ENCODE peak calls at places on chromosomes 13 and 19, in nine cellular contexts. N is NCI-H2029 treated with DMSO at 0.1 percent for 48 hours; K is ELF-1; H is activated CD4-positive, alpha-beta memory T cell treated with anti-CD3 and anti-CD28 coated beads, Interleukin-2, amount 10 ng/mL, durations not matched to agents 7 days and 5 days; O is mucosa of gallbladder; T is heart right ventricle; X is hippocampal formation; F is activated T-helper 1 cell treated with Interleukin-2 at 50 U/mL for 16 hours; L is GM03348. J is an unnamed sample.

GRCh38 chr19:57675881-57676280 is 5.9 kb upstream of the ZNF551 start:
- DNase-seq in H (no peak), N (no peak), X (no peak), O (no peak), L (peak), T (no peak), F (no peak), K (no peak), J (peak)

GRCh38 chr19:44796701-44797115 is 12.2 kb upstream of the BCAM start:
- DNase-seq in X (no peak), F (no peak), O (peak), T (peak), H (peak), K (peak), N (peak), L (no peak), J (no peak)

GRCh38 chr13:26017196-26017921 is 34.5 kb downstream of the SHISA2 start:
- DNase-seq in T (no peak), H (no peak), F (no peak), X (peak), N (no peak), K (no peak), L (no peak), O (no peak), J (peak)

GRCh38 chr13:43835701-43836100 is 43.8 kb downstream of the CCDC122 start:
- DNase-seq in N (no peak), T (no peak), L (no peak), X (no peak), H (no peak), K (no peak), O (no peak), F (no peak), J (peak)

GRCh38 chr13:100825551-100825950 is 151.0 kb upstream of the TMTC4 start:
- DNase-seq in O (no peak), K (no peak), N (no peak), L (no peak), X (no peak), F (no peak), T (no peak), H (no peak), J (peak)

GRCh38 chr13:91623151-91623550 is 224.7 kb downstream of the GPC5 start:
- DNase-seq in X (no peak), O (no peak), K (no peak), H (no peak), N (no peak), T (no peak), F (no peak), L (no peak), J (no peak)

GRCh38 chr13:39505151-39505550 is 97.8 kb downstream of the LHFPL6 start:
- DNase-seq in F (no peak), L (no peak), T (no peak), X (no peak), N (no peak), H (no peak), K (no peak), O (no peak), J (no peak)

GRCh38 chr19:18469245-18470107 is 31.5 kb upstream of the ISYNA1 start:
- DNase-seq in K (peak), T (peak), L (peak), H (peak), X (peak), F (peak), N (no peak), O (peak), J (peak)

GRCh38 chr13:29595380-29596063 is at the start of gene SLC7A1:
- DNase-seq in X (peak), O (peak), K (peak), F (peak), T (peak), H (peak), N (no peak), L (peak), J (peak)

GRCh38 chr19:31120952-31121351 is 228.3 kb downstream of the TSHZ3 start:
- DNase-seq in N (no peak), K (no peak), H (no peak), F (no peak), L (no peak), T (no peak), X (no peak), O (no peak), J (no peak)

GRCh38 chr13:99740261-99740979 is 231.1 kb downstream of the ZIC5 start:
- DNase-seq in K (no peak), F (no peak), T (no peak), O (no peak), X (no peak), L (no peak), H (no peak), N (no peak), J (peak)

GRCh38 chr19:17236414-17236716 is 9.4 kb downstream of the NR2F6 start:
- DNase-seq in N (no peak), X (no peak), H (no peak), T (no peak), O (no peak), F (no peak), K (no peak), L (no peak), J (no peak)

GRCh38 chr19:4099054-4099764 is 24.7 kb downstream of the MAP2K2 start:
- DNase-seq in O (no peak), N (no peak), X (no peak), H (no peak), T (no peak), K (no peak), L (no peak), F (no peak), J (no peak)

GRCh38 chr13:76853481-76853880 is 32.7 kb downstream of the KCTD12 start:
- DNase-seq in H (no peak), X (no peak), L (no peak), O (no peak), K (no peak), T (no peak), N (no peak), F (no peak), J (no peak)

GRCh38 chr19:55538132-55538531 is 1.2 kb upstream of the SBK2 start:
- DNase-seq in O (no peak), F (no peak), X (no peak), L (no peak), K (peak), H (no peak), N (no peak), T (no peak), J (no peak)

GRCh38 chr19:30439271-30439750 is 67.1 kb downstream of the ZNF536 start:
- DNase-seq in K (no peak), X (no peak), L (no peak), F (no peak), N (no peak), T (no peak), H (no peak), O (no peak), J (no peak)

GRCh38 chr13:78520425-78520824 is 82.9 kb downstream of the POU4F1 start:
- DNase-seq in L (no peak), T (no peak), F (no peak), H (no peak), K (no peak), X (no peak), N (no peak), O (no peak), J (no peak)

GRCh38 chr19:50417138-50417849 is 1.4 kb upstream of the SPIB start:
- DNase-seq in N (no peak), H (no peak), T (no peak), O (no peak), F (no peak), X (no peak), K (no peak), L (no peak), J (no peak)

GRCh38 chr19:41421314-41421713 is 5.9 kb downstream of the B3GNT8 start:
- DNase-seq in K (no peak), H (no peak), N (peak), F (no peak), T (no peak), L (no peak), O (no peak), X (no peak), J (no peak)